ENCODE peak calls at places on chromosome 15, in four cellular contexts. G is HepG2, H is K562, R is GM12878. S is an unnamed sample.

GRCh38 chr15:81853349-81853748 is 192.5 kb downstream of the MEX3B start:
- DNase-seq in H (no peak), G (no peak), R (no peak), S (no peak)

GRCh38 chr15:85744636-85745422 is 49.9 kb downstream of the KLHL25 start:
- DNase-seq in R (no peak), H (no peak), G (no peak), S (no peak)

GRCh38 chr15:26974120-26974780 is 3.3 kb downstream of the GABRG3 start:
- DNase-seq in H (peak; percentile 14), G (peak; percentile 13), R (no peak), S (peak; percentile 69)

GRCh38 chr15:74200394-74200793 is 2.2 kb downstream of the STRA6 start:
- DNase-seq in R (no peak), G (no peak), H (no peak), S (peak; percentile 79)

GRCh38 chr15:50758712-50759205 is 6.7 kb downstream of the SPPL2A start:
- DNase-seq in G (no peak), H (no peak), R (no peak), S (no peak)

GRCh38 chr15:52180851-52181450 is 10.2 kb downstream of the GNB5 start:
- DNase-seq in G (no peak), R (no peak), H (no peak), S (no peak)

GRCh38 chr15:67184208-67184925 is 70.1 kb downstream of the AAGAB start:
- DNase-seq in G (no peak), R (no peak), H (no peak), S (peak; percentile 9)

GRCh38 chr15:81265256-81265943 is 58.5 kb downstream of the STARD5 start:
- DNase-seq in H (no peak), G (no peak), R (no peak), S (no peak)

GRCh38 chr15:21269121-21269520 is 171.2 kb downstream of the POTEB3 start:
- DNase-seq in G (no peak), R (no peak), H (no peak), S (no peak)

GRCh38 chr15:36912311-36912712 is 188.0 kb downstream of the MEIS2 start:
- DNase-seq in R (no peak), H (no peak), G (no peak), S (no peak)

GRCh38 chr15:92005154-92005553 is 151.6 kb downstream of the SLCO3A1 start:
- DNase-seq in R (no peak), G (no peak), H (no peak), S (no peak)

GRCh38 chr15:99239545-99240198 is 9.7 kb downstream of the TTC23 start:
- DNase-seq in R (peak; percentile 49), G (no peak), H (no peak), S (no peak)

GRCh38 chr15:95765161-95765560 is 565.3 kb upstream of the NR2F2 start:
- DNase-seq in R (no peak), H (no peak), G (no peak), S (no peak)

GRCh38 chr15:51227967-51228783 is 110.2 kb downstream of the CYP19A1 start:
- DNase-seq in R (peak; percentile 76), H (peak; percentile 78), G (peak; percentile 24), S (peak; percentile 69)

GRCh38 chr15:60118564-60119080 is 114.5 kb downstream of the FOXB1 start:
- DNase-seq in H (no peak), G (no peak), R (no peak), S (no peak)
- TF ChIP-seq ESRRA in H (no peak), G (no peak), R (no peak), S (no peak)

DNA sequence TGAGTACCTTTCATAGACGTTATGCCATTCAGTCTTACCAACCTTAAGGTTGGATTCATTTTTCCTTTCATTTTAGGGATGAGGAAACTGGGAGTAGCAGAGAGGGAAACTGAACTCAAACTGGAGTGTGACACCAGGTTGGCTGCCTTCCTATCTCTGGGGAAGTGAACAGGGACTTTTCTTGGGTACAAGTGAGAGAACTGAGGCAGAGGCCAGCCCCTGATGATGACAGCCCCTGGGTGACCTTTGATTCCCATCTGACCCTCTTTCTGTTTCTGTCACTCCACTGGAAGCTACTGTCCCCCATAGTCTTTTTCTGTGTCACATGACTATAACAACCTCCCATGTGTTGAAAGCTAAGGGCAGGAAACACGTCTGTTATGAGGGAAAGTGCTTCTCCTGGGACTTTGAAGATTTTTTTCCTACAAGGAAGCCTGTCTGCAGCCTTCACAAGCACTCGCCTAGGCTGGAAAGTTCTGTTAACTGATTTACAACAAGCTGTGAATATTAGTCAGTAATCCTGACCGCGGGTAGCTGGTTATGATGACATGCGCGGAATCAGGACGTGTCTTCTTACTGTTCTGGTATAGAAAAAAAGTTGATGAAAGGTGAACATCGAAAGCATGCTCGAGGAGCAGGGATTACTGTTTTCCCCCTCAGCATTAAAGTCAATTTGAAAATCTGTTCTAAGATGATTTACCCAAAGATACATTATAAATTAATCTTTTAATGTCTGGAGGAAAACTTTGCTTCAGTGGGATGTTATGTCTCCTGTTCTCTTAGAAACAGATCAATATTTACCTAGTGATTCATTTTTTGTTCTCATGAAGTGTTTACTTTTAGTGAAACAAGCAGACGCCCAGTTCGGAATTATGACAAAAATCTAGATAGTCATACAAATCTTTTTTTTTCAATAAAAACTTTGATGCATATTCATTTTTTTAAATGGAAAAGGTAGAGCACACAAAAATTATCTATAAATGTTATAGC is 31.5 kb downstream of the ABHD2 start:
- DNase-seq in R (no peak), G (peak; percentile 51), H (no peak), S (peak; percentile 95)
- TF ChIP-seq POLR2A in R (no peak), G (no peak), H (no peak), S (no peak)

GRCh38 chr15:28890711-28891495 is 5.1 kb downstream of the APBA2 start:
- DNase-seq in G (no peak), H (no peak), R (no peak), S (no peak)
- TF ChIP-seq RAD21 in G (no peak), H (no peak), R (no peak), S (no peak)

GRCh38 chr15:80180468-80180867 is 27.7 kb downstream of the FAH start:
- DNase-seq in H (no peak), R (no peak), G (no peak), S (no peak)

GRCh38 chr15:80180986-80181385 is 28.2 kb downstream of the FAH start:
- DNase-seq in H (no peak), G (no peak), R (no peak), S (no peak)

GRCh38 chr15:80183886-80184285 is 31.1 kb downstream of the FAH start:
- DNase-seq in H (no peak), R (no peak), G (no peak), S (peak; percentile 36)

GRCh38 chr15:80183291-80183690 is 30.5 kb downstream of the FAH start:
- DNase-seq in R (no peak), H (no peak), G (no peak), S (no peak)

GRCh38 chr15:80182611-80183210 is 29.9 kb downstream of the FAH start:
- DNase-seq in R (no peak), H (no peak), G (no peak), S (no peak)
- TF ChIP-seq ESRRA in R (no peak), H (no peak), G (no peak), S (no peak)

GRCh38 chr15:64459382-64459781 is 996 bp upstream of the ZNF609 start:
- DNase-seq in R (no peak), G (no peak), H (no peak), S (no peak)

GRCh38 chr15:64462492-64462891 is 2.1 kb downstream of the ZNF609 start:
- DNase-seq in H (no peak), R (no peak), G (no peak), S (no peak)

GRCh38 chr15:64460206-64460736 is at the start of gene ZNF609:
- DNase-seq in R (no peak), H (peak; percentile 95), G (peak; percentile 84), S (peak; percentile 99)

GRCh38 chr15:64461577-64462162 is 1.3 kb downstream of the ZNF609 start:
- DNase-seq in H (peak; percentile 49), G (peak; percentile 6), R (no peak), S (peak; percentile 20)

DNA sequence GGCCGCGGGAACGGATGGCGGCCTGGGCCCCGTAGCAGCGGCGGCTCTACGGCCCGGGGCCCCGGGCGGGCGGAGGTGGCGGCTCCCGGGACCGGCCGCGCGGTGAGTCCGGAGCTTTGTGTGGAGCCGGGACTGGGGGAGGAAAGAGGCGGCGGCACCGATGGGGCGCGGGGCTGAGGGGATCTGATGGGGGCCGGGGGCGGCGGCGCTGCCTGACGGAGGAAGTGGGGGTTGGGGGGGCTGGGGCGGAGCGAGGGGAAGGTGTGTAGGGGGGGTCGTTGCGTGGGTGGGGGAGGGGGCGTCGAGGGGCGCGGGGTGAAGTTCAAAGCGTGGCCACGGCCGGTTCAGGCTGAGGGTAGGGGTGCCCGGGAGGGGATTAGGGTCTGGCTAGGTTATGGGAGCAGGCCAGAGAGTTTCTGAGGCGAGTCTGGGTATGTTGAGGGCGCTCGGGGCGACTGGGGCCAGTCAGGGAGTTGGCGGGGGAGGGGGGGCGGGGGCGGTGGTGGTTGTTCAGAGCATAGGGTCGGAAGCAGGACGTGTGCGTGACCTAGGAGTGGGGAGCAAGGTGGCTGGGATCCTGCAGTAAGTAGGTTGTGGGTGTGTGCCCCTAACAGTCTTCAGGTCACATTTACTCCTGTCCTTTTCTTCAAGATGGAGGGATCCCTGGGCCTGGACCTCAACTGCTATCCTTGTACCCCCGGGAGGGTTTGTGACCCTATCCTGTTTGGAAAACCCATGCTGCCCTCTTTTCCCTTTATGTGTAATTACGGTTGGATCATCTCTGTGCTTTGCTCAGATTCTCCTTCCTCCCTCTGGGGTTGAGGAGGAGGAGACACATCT is 579 bp downstream of the ZNF609 start:
- DNase-seq in G (peak; percentile 66), R (no peak), H (peak; percentile 84), S (peak; percentile 84)
- TF ChIP-seq POLR2A in G (no peak), R (peak; percentile 50), H (no peak), S (no peak)

DNA sequence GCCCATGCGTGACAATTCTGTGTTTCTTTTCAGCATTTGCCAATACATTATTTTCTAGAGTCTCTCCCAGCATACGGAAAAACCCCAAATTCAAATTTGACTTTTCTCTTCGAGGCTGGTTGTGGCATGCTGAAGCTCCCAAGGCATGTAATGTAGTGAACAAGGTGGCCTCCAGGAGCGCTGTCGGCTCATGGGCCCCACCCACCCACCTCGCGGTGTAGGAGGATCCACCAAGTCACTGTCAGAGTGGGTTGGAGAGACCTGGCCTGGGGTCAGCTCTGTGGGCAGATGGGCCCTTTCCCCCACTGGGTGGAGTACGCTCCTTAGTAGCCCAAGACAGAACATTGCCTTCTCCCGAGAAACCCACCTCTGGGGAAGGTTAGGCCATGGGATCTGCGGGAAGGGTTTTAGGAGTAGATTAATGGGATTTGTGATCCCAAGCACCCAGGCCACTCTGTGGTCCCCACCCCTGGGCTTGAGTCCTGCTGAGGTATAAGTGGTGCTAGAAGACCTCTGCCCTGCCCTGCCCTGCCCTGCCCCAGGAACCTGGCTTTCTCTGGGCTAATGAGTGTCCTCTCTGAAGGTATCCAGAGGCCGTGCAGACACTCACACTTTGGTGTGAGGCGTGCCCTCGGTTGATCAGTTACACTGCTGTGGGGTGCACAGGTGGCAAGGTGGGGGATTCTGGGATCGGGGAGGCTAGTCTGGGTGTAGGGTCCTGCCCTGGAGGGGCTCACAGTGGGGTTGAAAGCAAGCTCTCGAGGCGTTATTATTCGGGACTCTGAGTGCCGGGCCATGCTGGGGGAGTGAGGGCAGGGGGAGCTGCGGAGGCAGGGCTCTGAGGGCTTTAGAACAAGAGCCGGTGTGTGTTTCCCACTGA is 97.9 kb downstream of the APBA2 start:
- DNase-seq in H (peak; percentile 66), R (no peak), G (no peak), S (no peak)
- TF ChIP-seq RAD21 in H (peak; percentile 35), R (no peak), G (no peak), S (no peak)

DNA sequence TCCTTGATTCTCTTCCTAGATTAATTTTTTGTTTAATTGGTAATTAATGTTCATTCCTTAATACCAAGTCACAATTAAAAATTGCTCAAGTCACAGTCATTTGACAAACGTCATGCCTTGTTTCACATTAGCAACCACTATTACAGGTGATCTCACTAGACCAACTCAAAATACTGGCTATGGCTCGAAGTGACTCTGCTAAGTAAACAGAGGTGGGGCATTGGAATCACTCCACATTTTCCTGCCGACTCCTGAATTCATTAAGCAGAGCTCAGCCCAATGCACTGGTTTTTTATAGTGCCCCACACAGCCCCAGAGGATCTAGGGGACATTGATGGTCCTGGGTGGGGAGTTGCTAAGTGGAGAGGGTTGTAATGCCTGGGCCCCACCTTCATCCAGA is 201.2 kb upstream of the NSMCE3 start:
- DNase-seq in R (no peak), H (no peak), G (no peak), S (peak; percentile 26)
- TF ChIP-seq ESRRA in R (no peak), H (no peak), G (no peak), S (no peak)